ENCODE peak calls at places on chromosome 2, in five cellular contexts. One of them, this sample, is unnamed.

GRCh38 chr2:1816414-1816911 is 72.1 kb upstream of the PXDN start:
- DNase-seq in HepG2: no peak
- DNase-seq in lower lobe of right lung: no peak
- DNase-seq in progenitor cell of endocrine pancreas: no peak
- DNase-seq in stomach: no peak
- DNase-seq in this sample: no peak

GRCh38 chr2:25044990-25045389 is 3.1 kb downstream of the EFR3B start:
- DNase-seq in HepG2: no peak
- DNase-seq in lower lobe of right lung: no peak
- DNase-seq in progenitor cell of endocrine pancreas: no peak
- DNase-seq in stomach: no peak
- DNase-seq in this sample: no peak

GRCh38 chr2:201263774-201264173 is 3.4 kb downstream of the CASP8 start:
- DNase-seq in HepG2: no peak
- DNase-seq in lower lobe of right lung: no peak
- DNase-seq in progenitor cell of endocrine pancreas: no peak
- DNase-seq in stomach: no peak
- DNase-seq in this sample: no peak

GRCh38 chr2:9907402-9907801 is 44.1 kb upstream of the GRHL1 start:
- DNase-seq in HepG2: no peak
- DNase-seq in lower lobe of right lung: no peak
- DNase-seq in progenitor cell of endocrine pancreas: no peak
- DNase-seq in stomach: no peak
- DNase-seq in this sample: no peak

GRCh38 chr2:7795358-7796199 is 878.4 kb downstream of the RNF144A start:
- DNase-seq in HepG2: no peak
- DNase-seq in lower lobe of right lung: no peak
- DNase-seq in progenitor cell of endocrine pancreas: no peak
- DNase-seq in stomach: no peak
- DNase-seq in this sample: no peak

GRCh38 chr2:127681288-127681771 is 6.0 kb upstream of the LIMS2 start:
- DNase-seq in HepG2: no peak
- DNase-seq in lower lobe of right lung: no peak
- DNase-seq in progenitor cell of endocrine pancreas: no peak
- DNase-seq in stomach: no peak
- DNase-seq in this sample: no peak

GRCh38 chr2:2112416-2113131 is 218.5 kb downstream of the MYT1L start:
- DNase-seq in HepG2: no peak
- DNase-seq in lower lobe of right lung: no peak
- DNase-seq in progenitor cell of endocrine pancreas: no peak
- DNase-seq in stomach: no peak
- DNase-seq in this sample: no peak

GRCh38 chr2:197261808-197262226 is 48.8 kb downstream of the ANKRD44 start:
- DNase-seq in HepG2: no peak
- DNase-seq in lower lobe of right lung: no peak
- DNase-seq in progenitor cell of endocrine pancreas: no peak
- DNase-seq in stomach: no peak
- DNase-seq in this sample: no peak

GRCh38 chr2:240999873-241000541 is 1.6 kb downstream of the SNED1 start:
- DNase-seq in HepG2: no peak
- DNase-seq in lower lobe of right lung: peak
- DNase-seq in progenitor cell of endocrine pancreas: peak
- DNase-seq in stomach: peak
- DNase-seq in this sample: no peak

GRCh38 chr2:101587251-101587650 is 110.3 kb upstream of the MAP4K4 start:
- DNase-seq in HepG2: no peak
- DNase-seq in lower lobe of right lung: no peak
- DNase-seq in progenitor cell of endocrine pancreas: no peak
- DNase-seq in stomach: no peak
- DNase-seq in this sample: no peak

GRCh38 chr2:157056200-157056676 is 201.3 kb upstream of the GALNT5 start:
- DNase-seq in HepG2: peak
- DNase-seq in lower lobe of right lung: no peak
- DNase-seq in progenitor cell of endocrine pancreas: no peak
- DNase-seq in stomach: no peak
- DNase-seq in this sample: peak

GRCh38 chr2:238864207-238865014 is 16.5 kb downstream of the TWIST2 start:
- DNase-seq in HepG2: peak
- DNase-seq in lower lobe of right lung: peak
- DNase-seq in progenitor cell of endocrine pancreas: peak
- DNase-seq in stomach: peak
- DNase-seq in this sample: peak

GRCh38 chr2:217853301-217853881 is 149.4 kb downstream of the TNS1 start:
- DNase-seq in HepG2: no peak
- DNase-seq in lower lobe of right lung: no peak
- DNase-seq in progenitor cell of endocrine pancreas: no peak
- DNase-seq in stomach: no peak
- DNase-seq in this sample: no peak

GRCh38 chr2:27218614-27219013 is 1.4 kb downstream of the CAD start:
- DNase-seq in HepG2: no peak
- DNase-seq in lower lobe of right lung: no peak
- DNase-seq in progenitor cell of endocrine pancreas: no peak
- DNase-seq in stomach: no peak
- DNase-seq in this sample: no peak

GRCh38 chr2:27216416-27217137 is 592 bp upstream of the CAD start:
- DNase-seq in HepG2: no peak
- DNase-seq in lower lobe of right lung: no peak
- DNase-seq in progenitor cell of endocrine pancreas: no peak
- DNase-seq in stomach: no peak
- DNase-seq in this sample: no peak

GRCh38 chr2:27220091-27220490 is 2.9 kb downstream of the CAD start:
- DNase-seq in HepG2: no peak
- DNase-seq in lower lobe of right lung: no peak
- DNase-seq in progenitor cell of endocrine pancreas: no peak
- DNase-seq in stomach: no peak
- DNase-seq in this sample: no peak

GRCh38 chr2:27214936-27215335 is 2.2 kb upstream of the CAD start:
- DNase-seq in HepG2: no peak
- DNase-seq in lower lobe of right lung: no peak
- DNase-seq in progenitor cell of endocrine pancreas: no peak
- DNase-seq in stomach: no peak
- DNase-seq in this sample: no peak

GRCh38 chr2:27217173-27218121 is at the start of gene CAD:
- DNase-seq in HepG2: peak
- DNase-seq in lower lobe of right lung: peak
- DNase-seq in progenitor cell of endocrine pancreas: peak
- DNase-seq in stomach: peak
- DNase-seq in this sample: peak
- TF ChIP-seq CTCF in HepG2: peak
- TF ChIP-seq CTCF in lower lobe of right lung: peak
- TF ChIP-seq CTCF in progenitor cell of endocrine pancreas: peak
- TF ChIP-seq CTCF in stomach: no peak
- TF ChIP-seq CTCF in this sample: no peak

DNA sequence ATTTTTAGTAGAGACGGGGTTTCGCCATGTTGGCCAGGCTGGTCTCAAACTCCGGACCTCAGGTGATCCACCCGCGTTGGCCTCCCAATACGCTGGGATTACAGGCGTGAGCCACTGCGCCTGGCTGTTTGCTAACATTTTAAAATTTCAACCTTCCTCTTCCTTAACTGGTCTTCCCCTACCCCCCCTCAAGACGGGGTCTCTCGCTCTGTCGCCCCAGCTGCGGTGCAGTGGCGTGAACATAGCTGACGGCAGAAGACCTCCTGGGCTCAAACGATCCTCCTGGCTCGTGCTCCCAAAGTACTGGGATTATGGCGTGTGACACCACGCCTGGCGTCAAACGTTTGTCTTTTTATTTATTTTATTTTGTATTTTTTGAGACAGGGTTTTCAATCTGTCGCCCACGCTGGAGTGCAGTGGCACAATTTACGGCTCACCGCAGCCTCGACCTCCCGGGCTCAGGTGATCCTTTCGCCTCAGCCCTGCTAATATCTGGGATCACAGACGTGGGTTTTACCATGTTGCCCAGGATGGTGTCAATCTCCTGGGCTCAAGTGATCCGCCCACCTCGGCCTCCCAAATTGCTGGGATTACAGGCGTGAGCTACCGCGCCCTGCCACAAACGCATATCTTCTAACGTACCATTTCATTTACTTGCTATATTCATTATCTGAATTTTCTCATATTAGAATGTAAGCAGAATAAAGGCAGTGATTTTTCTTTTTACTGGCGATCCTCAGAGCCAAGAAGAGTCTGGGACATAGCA is 984 bp upstream of the MSH2 start:
- DNase-seq in HepG2: no peak
- DNase-seq in lower lobe of right lung: no peak
- DNase-seq in progenitor cell of endocrine pancreas: no peak
- DNase-seq in stomach: peak
- DNase-seq in this sample: no peak
- TF ChIP-seq CTCF in HepG2: no peak
- TF ChIP-seq CTCF in lower lobe of right lung: no peak
- TF ChIP-seq CTCF in progenitor cell of endocrine pancreas: no peak
- TF ChIP-seq CTCF in stomach: no peak
- TF ChIP-seq CTCF in this sample: no peak

GRCh38 chr2:73292316-73292905 is 937 bp downstream of the EGR4 start:
- DNase-seq in HepG2: no peak
- DNase-seq in lower lobe of right lung: no peak
- DNase-seq in progenitor cell of endocrine pancreas: no peak
- DNase-seq in stomach: no peak
- DNase-seq in this sample: no peak

GRCh38 chr2:73292906-73293533 is 328 bp downstream of the EGR4 start:
- DNase-seq in HepG2: no peak
- DNase-seq in lower lobe of right lung: no peak
- DNase-seq in progenitor cell of endocrine pancreas: no peak
- DNase-seq in stomach: no peak
- DNase-seq in this sample: peak

GRCh38 chr2:73290049-73290839 is 3.1 kb downstream of the EGR4 start:
- DNase-seq in HepG2: peak
- DNase-seq in lower lobe of right lung: no peak
- DNase-seq in progenitor cell of endocrine pancreas: no peak
- DNase-seq in stomach: no peak
- DNase-seq in this sample: peak

GRCh38 chr2:73291093-73291460 is 2.3 kb downstream of the EGR4 start:
- DNase-seq in HepG2: no peak
- DNase-seq in lower lobe of right lung: peak
- DNase-seq in progenitor cell of endocrine pancreas: peak
- DNase-seq in stomach: no peak
- DNase-seq in this sample: peak

GRCh38 chr2:73291461-73292315 is 1.7 kb downstream of the EGR4 start:
- DNase-seq in HepG2: no peak
- DNase-seq in lower lobe of right lung: peak
- DNase-seq in progenitor cell of endocrine pancreas: no peak
- DNase-seq in stomach: no peak
- DNase-seq in this sample: no peak
- TF ChIP-seq CTCF in HepG2: peak
- TF ChIP-seq CTCF in lower lobe of right lung: no peak
- TF ChIP-seq CTCF in progenitor cell of endocrine pancreas: no peak
- TF ChIP-seq CTCF in stomach: no peak
- TF ChIP-seq CTCF in this sample: no peak

GRCh38 chr2:177303939-177304338 is 39.4 kb upstream of the NFE2L2 start:
- DNase-seq in HepG2: no peak
- DNase-seq in lower lobe of right lung: no peak
- DNase-seq in progenitor cell of endocrine pancreas: no peak
- DNase-seq in stomach: no peak
- DNase-seq in this sample: no peak
- TF ChIP-seq CTCF in HepG2: no peak
- TF ChIP-seq CTCF in lower lobe of right lung: no peak
- TF ChIP-seq CTCF in progenitor cell of endocrine pancreas: no peak
- TF ChIP-seq CTCF in stomach: no peak
- TF ChIP-seq CTCF in this sample: no peak

GRCh38 chr2:43542285-43542933 is 53.4 kb downstream of the THADA start:
- DNase-seq in HepG2: peak
- DNase-seq in lower lobe of right lung: no peak
- DNase-seq in progenitor cell of endocrine pancreas: no peak
- DNase-seq in stomach: no peak
- DNase-seq in this sample: no peak
- TF ChIP-seq CTCF in HepG2: peak
- TF ChIP-seq CTCF in lower lobe of right lung: peak
- TF ChIP-seq CTCF in progenitor cell of endocrine pancreas: peak
- TF ChIP-seq CTCF in stomach: no peak
- TF ChIP-seq CTCF in this sample: no peak